ENCODE peak calls at places on chromosome 1, in seven cellular contexts. L, Z, K, O, C, Q and I are unnamed samples.

GRCh38 chr1:86866665-86867064 is 47.3 kb downstream of the SELENOF start:
- DNase-seq in O (peak), Q (peak), L (no peak), Z (no peak), C (no peak), K (peak), I (no peak)

GRCh38 chr1:221696045-221696444 is 45.8 kb downstream of the DUSP10 start:
- DNase-seq in Z (no peak), Q (no peak), L (no peak), C (no peak), O (no peak), K (no peak), I (no peak)

GRCh38 chr1:6783221-6783620 is 2.0 kb upstream of the CAMTA1 start:
- DNase-seq in K (no peak), Z (no peak), Q (no peak), L (no peak), O (peak), C (no peak), I (no peak)

GRCh38 chr1:203511513-203511912 is 17.6 kb downstream of the OPTC start:
- DNase-seq in Z (no peak), C (no peak), K (no peak), L (no peak), Q (no peak), O (no peak), I (no peak)

GRCh38 chr1:229253170-229253974 is 17.5 kb upstream of the RAB4A start:
- DNase-seq in O (peak), C (no peak), L (no peak), Z (no peak), K (no peak), Q (peak), I (peak)

GRCh38 chr1:7427066-7427465 is 344.0 kb upstream of the VAMP3 start:
- DNase-seq in C (no peak), Z (no peak), L (no peak), O (no peak), K (no peak), Q (peak), I (no peak)

GRCh38 chr1:26165126-26165892 is 3.5 kb downstream of the C1orf232 start:
- DNase-seq in C (no peak), L (no peak), Q (no peak), O (no peak), Z (no peak), K (no peak), I (no peak)

GRCh38 chr1:7535934-7536878 is 234.9 kb upstream of the VAMP3 start:
- DNase-seq in O (no peak), K (no peak), Z (no peak), L (no peak), C (no peak), Q (no peak), I (no peak)

GRCh38 chr1:23751050-23751814 is 8.0 kb downstream of the ELOA start:
- DNase-seq in O (peak), L (peak), Q (peak), Z (peak), K (no peak), C (peak), I (no peak)

GRCh38 chr1:236395780-236396664 is 1.9 kb downstream of the EDARADD start:
- DNase-seq in C (no peak), O (no peak), Z (no peak), L (no peak), Q (no peak), K (no peak), I (no peak)

GRCh38 chr1:111497592-111497991 is 5.8 kb downstream of the ADORA3 start:
- DNase-seq in L (no peak), C (peak), Z (no peak), O (no peak), Q (no peak), K (no peak), I (no peak)

GRCh38 chr1:21337931-21338567 is 47.8 kb upstream of the ECE1 start:
- DNase-seq in L (peak), K (peak), Q (peak), Z (peak), O (peak), C (no peak), I (no peak)

GRCh38 chr1:177118901-177119300 is 45.6 kb downstream of the ASTN1 start:
- DNase-seq in Z (no peak), O (no peak), Q (no peak), L (no peak), K (no peak), C (no peak), I (no peak)

GRCh38 chr1:53740621-53741105 is 1.7 kb upstream of the GLIS1 start:
- DNase-seq in C (no peak), Z (no peak), Q (peak), L (no peak), O (no peak), K (peak), I (peak)

GRCh38 chr1:229440821-229441537 is 7.1 kb upstream of the ACTA1 start:
- DNase-seq in C (peak), O (no peak), Q (peak), Z (no peak), L (no peak), K (peak), I (no peak)

GRCh38 chr1:167184081-167184480 is 36.6 kb upstream of the POU2F1 start:
- DNase-seq in O (no peak), Q (no peak), L (no peak), Z (no peak), C (no peak), K (no peak), I (no peak)

GRCh38 chr1:155913969-155914757 is 3.0 kb upstream of the RIT1 start:
- DNase-seq in C (no peak), Q (no peak), K (no peak), L (no peak), O (no peak), Z (no peak), I (peak)

GRCh38 chr1:28280501-28280900 is 21.2 kb downstream of the SESN2 start:
- DNase-seq in Q (no peak), K (no peak), O (no peak), C (no peak), L (no peak), Z (no peak), I (no peak)

GRCh38 chr1:214303538-214303937 is 22.6 kb downstream of the SMYD2 start:
- DNase-seq in Z (no peak), C (no peak), O (no peak), Q (peak), L (no peak), K (no peak), I (no peak)

GRCh38 chr1:24865587-24865986 is 64.5 kb downstream of the RUNX3 start:
- DNase-seq in L (no peak), Q (no peak), Z (no peak), C (no peak), O (no peak), K (no peak), I (no peak)

GRCh38 chr1:103461171-103462105 is 64.1 kb upstream of the RNPC3 start:
- DNase-seq in Q (peak), Z (no peak), K (no peak), L (no peak), O (peak), C (peak), I (no peak)

GRCh38 chr1:199855580-199855979 is 171.9 kb upstream of the NR5A2 start:
- DNase-seq in O (peak), K (peak), Z (no peak), Q (peak), L (no peak), C (no peak), I (no peak)

GRCh38 chr1:6412896-6413295 is 6.8 kb downstream of the HES2 start:
- DNase-seq in L (no peak), O (no peak), K (no peak), Z (no peak), C (no peak), Q (no peak), I (no peak)

GRCh38 chr1:31787786-31788137 is 23.6 kb upstream of the ADGRB2 start:
- DNase-seq in O (no peak), L (no peak), Q (no peak), C (no peak), Z (no peak), K (no peak), I (no peak)

GRCh38 chr1:31677949-31678348 is 25.9 kb downstream of the COL16A1 start:
- DNase-seq in C (no peak), Z (no peak), O (no peak), K (no peak), Q (no peak), L (no peak), I (no peak)

GRCh38 chr1:182614796-182615451 is 10.7 kb upstream of the RGS16 start:
- DNase-seq in C (peak), O (peak), Q (peak), L (peak), Z (peak), K (peak), I (peak)

GRCh38 chr1:212244441-212244840 is 40.8 kb upstream of the PPP2R5A start:
- DNase-seq in Z (no peak), Q (no peak), O (no peak), K (no peak), C (no peak), L (no peak), I (no peak)

GRCh38 chr1:59765036-59765730 is 49.6 kb upstream of the HOOK1 start:
- DNase-seq in Q (no peak), L (no peak), C (no peak), K (no peak), Z (no peak), O (no peak), I (no peak)

GRCh38 chr1:88566615-88567387 is 117.3 kb upstream of the PKN2 start:
- DNase-seq in Q (no peak), L (no peak), K (no peak), O (no peak), C (no peak), Z (no peak), I (no peak)

GRCh38 chr1:212976586-212976985 is 26.2 kb downstream of the VASH2 start:
- DNase-seq in Z (no peak), K (no peak), Q (no peak), O (no peak), C (no peak), L (no peak), I (no peak)

GRCh38 chr1:198234511-198235251 is 77.9 kb downstream of the NEK7 start:
- DNase-seq in O (no peak), C (no peak), Q (peak), K (no peak), L (no peak), Z (no peak), I (no peak)

GRCh38 chr1:211639500-211640361 is 35.7 kb downstream of the NEK2 start:
- DNase-seq in L (no peak), O (no peak), Z (no peak), K (peak), C (no peak), Q (peak), I (peak)

GRCh38 chr1:154423303-154423987 is 18.3 kb downstream of the IL6R start:
- DNase-seq in K (no peak), Q (peak), L (no peak), O (no peak), C (no peak), Z (no peak), I (no peak)

GRCh38 chr1:169214598-169214997 is 108.1 kb downstream of the ATP1B1 start:
- DNase-seq in C (no peak), K (no peak), Z (no peak), O (no peak), Q (no peak), L (no peak), I (no peak)

GRCh38 chr1:166133276-166133841 is 33.4 kb downstream of the FAM78B start:
- DNase-seq in Q (peak), Z (no peak), K (no peak), L (peak), O (peak), C (peak), I (no peak)

GRCh38 chr1:169594391-169594790 is 8.1 kb upstream of the F5 start:
- DNase-seq in K (no peak), Z (no peak), C (peak), Q (no peak), L (no peak), O (no peak), I (no peak)

GRCh38 chr1:155871390-155871789 is 12.0 kb downstream of the SYT11 start:
- DNase-seq in O (no peak), Q (peak), K (no peak), C (no peak), L (no peak), Z (peak), I (no peak)

GRCh38 chr1:170967042-170967910 is 31.9 kb downstream of the MROH9 start:
- DNase-seq in C (peak), L (no peak), Z (peak), K (peak), Q (peak), O (peak), I (peak)

GRCh38 chr1:169132512-169133227 is 26.2 kb downstream of the ATP1B1 start:
- DNase-seq in Q (no peak), L (no peak), Z (no peak), C (no peak), K (no peak), O (no peak), I (no peak)

GRCh38 chr1:201530741-201531521 is 8.0 kb upstream of the NAV1 start:
- DNase-seq in C (peak), Q (peak), K (peak), L (peak), O (peak), Z (peak), I (peak)

GRCh38 chr1:201531551-201532425 is 7.1 kb upstream of the NAV1 start:
- DNase-seq in L (no peak), Z (no peak), Q (no peak), C (no peak), K (no peak), O (peak), I (no peak)

GRCh38 chr1:201525196-201525778 is 13.6 kb upstream of the NAV1 start:
- DNase-seq in K (no peak), L (no peak), O (no peak), Z (no peak), C (no peak), Q (no peak), I (no peak)

GRCh38 chr1:201528631-201529260 is 10.2 kb upstream of the NAV1 start:
- DNase-seq in Z (no peak), K (no peak), Q (no peak), C (no peak), L (no peak), O (no peak), I (no peak)

DNA sequence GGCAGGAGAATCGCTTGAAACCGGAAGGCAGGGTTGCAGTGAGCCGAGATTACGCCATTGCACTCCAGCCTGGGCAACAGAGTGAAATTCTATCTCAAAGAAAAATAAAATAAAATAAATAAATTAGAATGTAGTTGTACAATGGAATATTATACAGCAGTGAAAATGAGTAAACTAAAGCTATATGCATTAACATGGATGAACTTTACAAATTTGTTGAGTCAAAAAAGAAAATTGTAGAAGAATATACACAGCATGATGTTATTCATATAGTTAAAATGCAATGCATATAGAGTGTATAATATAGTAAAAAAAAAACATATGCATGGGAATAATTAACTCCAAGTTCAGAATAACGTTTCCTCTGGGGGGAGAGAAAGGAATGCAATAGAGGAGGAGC is 11.0 kb upstream of the NAV1 start:
- DNase-seq in Q (no peak), K (no peak), Z (no peak), O (no peak), L (no peak), C (no peak), I (no peak)
- TF ChIP-seq CTCF in Q (no peak), K (no peak), Z (no peak), O (no peak), L (no peak), C (no peak), I (no peak)

GRCh38 chr1:150528997-150529396 is 13.4 kb downstream of the FALEC start:
- DNase-seq in Z (no peak), K (no peak), C (no peak), L (no peak), O (no peak), Q (peak), I (no peak)
- H3K4me3 ChIP-seq in Z (no peak), K (no peak), C (no peak), L (no peak), O (no peak), Q (no peak), I (no peak)

GRCh38 chr1:51936531-51936930 is 54.0 kb downstream of the RAB3B start:
- DNase-seq in O (peak), K (no peak), C (no peak), Q (peak), L (no peak), Z (no peak), I (no peak)
- TF ChIP-seq CTCF in O (peak), K (peak), C (no peak), Q (peak), L (no peak), Z (no peak), I (no peak)

GRCh38 chr1:11649624-11650330 is 4.5 kb downstream of the FBXO2 start:
- DNase-seq in O (no peak), Q (no peak), C (no peak), Z (no peak), K (no peak), L (no peak), I (no peak)
- H3K4me3 ChIP-seq in O (no peak), Q (no peak), C (no peak), Z (no peak), K (no peak), L (no peak), I (no peak)